ENCODE peak calls at places on chromosomes 4 and X, in four cellular contexts. One of them, this sample, is unnamed.

GRCh38 chrX:21711126-21711847 is 46.6 kb downstream of the SMPX start:
- DNase-seq in H1: no peak
- DNase-seq in HepG2: no peak
- DNase-seq in K562: no peak
- DNase-seq in this sample: no peak

GRCh38 chr4:150308824-150309472 is 230.7 kb downstream of the DCLK2 start:
- DNase-seq in H1: no peak
- DNase-seq in K562: no peak
- DNase-seq in HepG2: no peak
- DNase-seq in this sample: no peak

GRCh38 chr4:182799515-182800215 is 117.5 kb downstream of the DCTD start:
- DNase-seq in HepG2: no peak
- DNase-seq in K562: no peak
- DNase-seq in H1: no peak
- DNase-seq in this sample: no peak

GRCh38 chr4:33171873-33172550 is 2451.8 kb downstream of the PCDH7 start:
- DNase-seq in H1: no peak
- DNase-seq in HepG2: no peak
- DNase-seq in K562: no peak
- DNase-seq in this sample: no peak

GRCh38 chr4:158850800-158851644 is 82.2 kb downstream of the FNIP2 start:
- DNase-seq in H1: no peak
- DNase-seq in K562: peak
- DNase-seq in HepG2: no peak
- DNase-seq in this sample: peak

GRCh38 chr4:23969635-23970034 is 79.8 kb upstream of the PPARGC1A start:
- DNase-seq in HepG2: no peak
- DNase-seq in H1: no peak
- DNase-seq in K562: no peak
- DNase-seq in this sample: no peak

GRCh38 chr4:176443646-176444409 is 124.1 kb downstream of the SPCS3 start:
- DNase-seq in H1: no peak
- DNase-seq in HepG2: no peak
- DNase-seq in K562: no peak
- DNase-seq in this sample: no peak

GRCh38 chr4:5700459-5700858 is 7.9 kb downstream of the EVC2 start:
- DNase-seq in H1: no peak
- DNase-seq in HepG2: no peak
- DNase-seq in K562: no peak
- DNase-seq in this sample: no peak

GRCh38 chr4:65126200-65126599 is 544.1 kb downstream of the EPHA5 start:
- DNase-seq in H1: no peak
- DNase-seq in HepG2: no peak
- DNase-seq in K562: no peak
- DNase-seq in this sample: no peak

GRCh38 chr4:1234296-1234695 is 14.6 kb downstream of the CTBP1 start:
- DNase-seq in H1: no peak
- DNase-seq in HepG2: no peak
- DNase-seq in K562: no peak
- DNase-seq in this sample: no peak

GRCh38 chrX:6052111-6052745 is 176.4 kb downstream of the NLGN4X start:
- DNase-seq in H1: no peak
- DNase-seq in K562: no peak
- DNase-seq in HepG2: no peak
- DNase-seq in this sample: no peak

DNA sequence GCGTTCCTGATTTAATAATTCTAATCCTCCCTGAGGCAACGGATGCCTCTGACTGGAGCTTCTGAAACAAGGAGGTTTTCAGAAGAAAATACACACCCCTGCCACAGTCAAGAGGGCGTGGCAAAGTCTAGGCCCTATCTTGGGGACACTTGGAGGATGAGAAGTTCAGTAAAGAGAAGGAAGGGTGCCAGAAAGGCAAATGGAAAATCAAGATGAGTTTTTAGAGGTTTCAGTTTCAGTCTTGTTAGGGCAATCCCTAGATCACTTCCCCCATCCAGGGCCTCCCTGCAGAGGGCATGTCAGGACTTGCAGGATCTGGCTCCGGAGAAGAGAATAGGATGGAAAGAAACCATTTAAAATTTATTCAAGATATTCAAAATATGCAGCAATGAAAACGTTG is 28.5 kb upstream of the FGF2 start:
- DNase-seq in HepG2: peak
- DNase-seq in K562: peak
- DNase-seq in H1: no peak
- DNase-seq in this sample: no peak
- TF ChIP-seq FOSL1 in HepG2: no peak
- TF ChIP-seq FOSL1 in K562: no peak
- TF ChIP-seq FOSL1 in H1: no peak
- TF ChIP-seq FOSL1 in this sample: no peak

DNA sequence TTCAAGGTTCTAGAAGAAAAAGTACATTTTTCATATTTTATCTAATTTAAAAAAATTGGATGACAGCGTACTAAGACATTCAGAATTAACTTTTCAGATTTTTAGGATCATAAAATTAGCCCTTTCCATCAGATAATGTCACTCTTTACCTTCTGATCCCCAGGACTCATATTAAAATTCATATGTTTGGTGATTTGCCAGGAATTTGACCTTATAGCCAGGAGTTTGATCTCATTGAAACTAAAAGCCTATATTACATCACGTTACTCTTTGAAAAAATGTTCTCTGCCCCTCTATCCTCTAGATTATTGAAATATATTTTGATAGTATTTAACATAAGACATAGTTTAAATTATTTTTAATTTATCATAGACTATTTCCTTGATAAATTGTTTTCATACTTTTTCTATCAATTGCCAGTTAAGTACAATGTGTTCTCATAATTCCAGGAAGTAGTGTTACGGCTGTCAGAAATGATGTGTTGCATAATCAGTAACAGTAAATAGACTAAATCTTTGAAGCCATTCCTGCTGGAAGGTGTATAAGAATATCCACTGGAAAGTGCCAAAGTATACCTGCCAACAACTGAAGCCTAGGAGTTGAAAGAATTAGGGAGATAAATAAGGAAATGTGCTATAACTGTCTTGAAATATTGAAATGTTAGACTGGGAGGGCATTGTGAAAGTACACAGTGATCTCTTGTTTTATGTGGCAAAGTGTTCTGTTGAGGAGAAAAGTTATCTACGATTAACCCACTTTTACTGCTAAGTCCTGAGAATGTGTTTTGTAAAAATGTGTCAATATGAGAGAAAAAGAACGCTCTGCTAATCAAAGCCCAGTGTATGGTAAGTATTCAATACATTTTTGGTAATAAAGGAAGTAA is 32.9 kb upstream of the PDGFC start:
- DNase-seq in K562: no peak
- DNase-seq in H1: no peak
- DNase-seq in HepG2: no peak
- DNase-seq in this sample: no peak
- TF ChIP-seq POLR2AphosphoS5 in K562: no peak
- TF ChIP-seq POLR2AphosphoS5 in H1: no peak
- TF ChIP-seq POLR2AphosphoS5 in HepG2: no peak
- TF ChIP-seq POLR2AphosphoS5 in this sample: no peak

GRCh38 chrX:132676561-132677186 is 187.8 kb upstream of the MBNL3 start:
- DNase-seq in H1: no peak
- DNase-seq in K562: no peak
- DNase-seq in HepG2: no peak
- DNase-seq in this sample: no peak
- TF ChIP-seq FOSL1 in H1: no peak
- TF ChIP-seq FOSL1 in K562: no peak
- TF ChIP-seq FOSL1 in HepG2: no peak
- TF ChIP-seq FOSL1 in this sample: no peak

DNA sequence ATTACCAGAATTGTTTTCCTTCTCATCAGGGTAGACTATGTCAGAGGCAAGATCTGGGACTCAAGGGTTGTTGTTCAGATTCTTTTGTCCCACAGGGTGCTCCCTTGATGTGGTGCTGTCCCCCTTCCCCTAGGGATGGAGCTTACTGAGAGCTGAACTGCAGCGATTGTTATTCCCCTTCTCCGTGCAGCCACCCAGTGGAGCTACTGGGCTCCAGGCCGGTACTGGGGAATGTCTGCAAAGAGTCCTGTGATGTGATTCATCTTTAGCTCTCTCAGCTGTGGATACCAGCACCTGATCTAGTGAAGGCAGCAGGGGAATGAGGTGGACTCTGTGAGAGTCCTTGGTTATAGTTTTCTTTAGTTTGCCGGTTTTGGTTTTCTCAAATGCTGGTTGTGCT is 247.4 kb upstream of the HAND2 start:
- DNase-seq in HepG2: no peak
- DNase-seq in K562: no peak
- DNase-seq in H1: no peak
- DNase-seq in this sample: no peak
- TF ChIP-seq POLR2AphosphoS5 in HepG2: no peak
- TF ChIP-seq POLR2AphosphoS5 in K562: no peak
- TF ChIP-seq POLR2AphosphoS5 in H1: no peak
- TF ChIP-seq POLR2AphosphoS5 in this sample: no peak